ENCODE peak calls at places on chromosomes 2 and 18, in four cellular contexts. T is kidney tubule cell, C is ELF-1, G is GM23338. X is an unnamed sample.

GRCh38 chr2:162537651-162538050 is 193.7 kb downstream of the GCA start:
- DNase-seq in T (no peak), C (no peak), G (no peak), X (no peak)

GRCh38 chr2:19033240-19033639 is 325.2 kb downstream of the OSR1 start:
- DNase-seq in T (no peak), C (no peak), G (no peak), X (no peak)

GRCh38 chr2:45278345-45279078 is 269.3 kb upstream of the SIX2 start:
- DNase-seq in T (no peak), C (no peak), G (no peak), X (no peak)

GRCh38 chr2:11073791-11074190 is 81.5 kb upstream of the SLC66A3 start:
- DNase-seq in T (no peak), C (no peak), G (no peak), X (no peak)

GRCh38 chr2:231187736-231188505 is 10.5 kb upstream of the ARMC9 start:
- DNase-seq in T (no peak), C (peak; percentile 68), G (no peak), X (no peak)

GRCh38 chr2:188345020-188345419 is 53.3 kb downstream of the GULP1 start:
- DNase-seq in T (no peak), C (no peak), G (no peak), X (no peak)

GRCh38 chr2:219474285-219475060 is 24.2 kb upstream of the GMPPA start:
- DNase-seq in T (no peak), C (no peak), G (no peak), X (no peak)

GRCh38 chr2:236180831-236181453 is 12.8 kb upstream of the GBX2 start:
- DNase-seq in T (peak; percentile 72), C (peak; percentile 83), G (peak; percentile 92), X (peak; percentile 83)

GRCh38 chr18:67845035-67845434 is 328.5 kb upstream of the DSEL start:
- DNase-seq in T (peak; percentile 22), C (no peak), G (no peak), X (no peak)

GRCh38 chr2:144464730-144465129 is 55.2 kb downstream of the ZEB2 start:
- DNase-seq in T (no peak), C (no peak), G (no peak), X (no peak)

GRCh38 chr18:68504441-68505221 is 210.3 kb downstream of the TMX3 start:
- DNase-seq in T (no peak), C (no peak), G (peak; percentile 11), X (no peak)

GRCh38 chr2:50611261-50612020 is 420.5 kb downstream of the NRXN1 start:
- DNase-seq in T (no peak), C (no peak), G (no peak), X (no peak)

GRCh38 chr18:1930291-1931270 is 640.7 kb downstream of the METTL4 start:
- DNase-seq in T (no peak), C (no peak), G (no peak), X (no peak)